ENCODE peak calls at places on chromosomes 11 and 22, in four cellular contexts. Q is fibroblast of pulmonary artery; Z is stimulated activated CD4-positive, alpha-beta T cell treated with anti-CD3 and anti-CD28 coated beads, TNF-alpha, amount 100 ng/mL, for 1 hour; H is fibroblast of gingiva. M is an unnamed sample.
A peak's percentile ranks its signal among the peaks of the same experiment; 100 is the strongest.

GRCh38 chr11:44011797-44012196 is 36.0 kb upstream of the ACCSL start:
- DNase-seq in Q (peak; percentile 34), Z (no peak), H (no peak), M (peak; percentile 28)

GRCh38 chr22:46363611-46364321 is 28.3 kb downstream of the TRMU start:
- DNase-seq in Q (no peak), Z (no peak), H (no peak), M (no peak)

GRCh38 chr11:699753-700152 is 4.1 kb downstream of the TMEM80 start:
- DNase-seq in Q (no peak), Z (no peak), H (no peak), M (no peak)

GRCh38 chr11:64720640-64721358 is 2.2 kb downstream of the NRXN2 start:
- DNase-seq in Q (no peak), Z (no peak), H (no peak), M (no peak)

GRCh38 chr11:33692013-33692504 is 8.6 kb downstream of the C11orf91 start:
- DNase-seq in Q (peak; percentile 99), Z (no peak), H (peak; percentile 92), M (peak; percentile 99)

GRCh38 chr11:83317757-83318548 is 31.8 kb upstream of the CCDC90B start:
- DNase-seq in Q (no peak), Z (no peak), H (no peak), M (no peak)

GRCh38 chr11:69682221-69682620 is 7.1 kb upstream of the LTO1 start:
- DNase-seq in Q (no peak), Z (no peak), H (no peak), M (no peak)

GRCh38 chr22:36445158-36445668 is 36.2 kb downstream of the TXN2 start:
- DNase-seq in Q (peak; percentile 87), Z (no peak), H (peak; percentile 87), M (peak; percentile 93)

GRCh38 chr11:9461068-9461759 is 402 bp downstream of the ZNF143 start:
- DNase-seq in Q (peak; percentile 91), Z (peak; percentile 56), H (peak; percentile 96), M (peak; percentile 92)

GRCh38 chr11:35677904-35678303 is 15.3 kb downstream of the TRIM44 start:
- DNase-seq in Q (no peak), Z (no peak), H (no peak), M (no peak)

GRCh38 chr11:9574556-9574805 is 1.0 kb downstream of the WEE1 start:
- DNase-seq in Q (peak; percentile 53), Z (no peak), H (peak; percentile 20), M (peak; percentile 39)

GRCh38 chr11:78453140-78453935 is 35.7 kb upstream of the GAB2 start:
- DNase-seq in Q (peak; percentile 18), Z (no peak), H (peak; percentile 6), M (peak; percentile 67)

GRCh38 chr11:93796424-93796823 is 12.3 kb downstream of the MED17 start:
- DNase-seq in Q (no peak), Z (no peak), H (no peak), M (no peak)

GRCh38 chr22:48098936-48099245 is 1336.4 kb downstream of the TBC1D22A start:
- DNase-seq in Q (no peak), Z (no peak), H (no peak), M (no peak)

GRCh38 chr11:64903291-64903833 is 13.6 kb downstream of the ATG2A start:
- DNase-seq in Q (no peak), Z (no peak), H (no peak), M (no peak)

GRCh38 chr11:72231396-72232259 is 7.1 kb downstream of the INPPL1 start:
- DNase-seq in Q (no peak), Z (no peak), H (no peak), M (no peak)

GRCh38 chr22:19526076-19526701 is 2.0 kb upstream of the CLDN5 start:
- DNase-seq in Q (no peak), Z (no peak), H (no peak), M (no peak)

GRCh38 chr22:29359469-29359868 is 28.9 kb downstream of the AP1B1 start:
- DNase-seq in Q (peak; percentile 72), Z (no peak), H (peak; percentile 48), M (peak; percentile 77)

M was measured in choroid plexus epithelial cell.